ENCODE peak calls at places on chromosomes 1 and 21, in eight cellular contexts. One of them, this sample, is unnamed.

GRCh38 chr1:72282271-72282656 is at the start of gene NEGR1:
- DNase-seq in thoracic aorta: peak
- DNase-seq in uterus: peak
- DNase-seq in activated CD4-positive, alpha-beta T cell treated with anti-CD3 and anti-CD28 coated beads, Interleukin-2, amount 50 U/mL, for 4 hours: no peak
- DNase-seq in COR-L47: peak
- DNase-seq in GM04504: no peak
- DNase-seq in cardiac muscle cell: peak
- DNase-seq in GM04503: peak
- DNase-seq in this sample: peak

GRCh38 chr1:208069908-208070307 is 159.0 kb upstream of the CD34 start:
- DNase-seq in thoracic aorta: no peak
- DNase-seq in uterus: no peak
- DNase-seq in activated CD4-positive, alpha-beta T cell treated with anti-CD3 and anti-CD28 coated beads, Interleukin-2, amount 50 U/mL, for 4 hours: no peak
- DNase-seq in COR-L47: no peak
- DNase-seq in GM04504: no peak
- DNase-seq in cardiac muscle cell: no peak
- DNase-seq in GM04503: no peak
- DNase-seq in this sample: no peak

GRCh38 chr1:56444960-56445646 is 134.3 kb downstream of the PLPP3 start:
- DNase-seq in thoracic aorta: no peak
- DNase-seq in uterus: no peak
- DNase-seq in activated CD4-positive, alpha-beta T cell treated with anti-CD3 and anti-CD28 coated beads, Interleukin-2, amount 50 U/mL, for 4 hours: no peak
- DNase-seq in COR-L47: no peak
- DNase-seq in GM04504: no peak
- DNase-seq in cardiac muscle cell: no peak
- DNase-seq in GM04503: no peak
- DNase-seq in this sample: no peak

GRCh38 chr1:42418516-42418915 is 37.3 kb downstream of the ZMYND12 start:
- DNase-seq in thoracic aorta: no peak
- DNase-seq in uterus: no peak
- DNase-seq in activated CD4-positive, alpha-beta T cell treated with anti-CD3 and anti-CD28 coated beads, Interleukin-2, amount 50 U/mL, for 4 hours: no peak
- DNase-seq in COR-L47: no peak
- DNase-seq in GM04504: no peak
- DNase-seq in cardiac muscle cell: no peak
- DNase-seq in GM04503: no peak
- DNase-seq in this sample: no peak

GRCh38 chr1:181969902-181970301 is 91.6 kb downstream of the ZNF648 start:
- DNase-seq in thoracic aorta: no peak
- DNase-seq in uterus: no peak
- DNase-seq in activated CD4-positive, alpha-beta T cell treated with anti-CD3 and anti-CD28 coated beads, Interleukin-2, amount 50 U/mL, for 4 hours: no peak
- DNase-seq in COR-L47: peak
- DNase-seq in GM04504: no peak
- DNase-seq in cardiac muscle cell: no peak
- DNase-seq in GM04503: no peak
- DNase-seq in this sample: no peak

GRCh38 chr1:18948048-18948912 is 8.2 kb downstream of the IFFO2 start:
- DNase-seq in thoracic aorta: no peak
- DNase-seq in uterus: no peak
- DNase-seq in activated CD4-positive, alpha-beta T cell treated with anti-CD3 and anti-CD28 coated beads, Interleukin-2, amount 50 U/mL, for 4 hours: peak
- DNase-seq in COR-L47: no peak
- DNase-seq in GM04504: no peak
- DNase-seq in cardiac muscle cell: peak
- DNase-seq in GM04503: no peak
- DNase-seq in this sample: no peak

GRCh38 chr1:198105185-198105584 is 51.6 kb upstream of the NEK7 start:
- DNase-seq in thoracic aorta: no peak
- DNase-seq in uterus: no peak
- DNase-seq in activated CD4-positive, alpha-beta T cell treated with anti-CD3 and anti-CD28 coated beads, Interleukin-2, amount 50 U/mL, for 4 hours: no peak
- DNase-seq in COR-L47: no peak
- DNase-seq in GM04504: no peak
- DNase-seq in cardiac muscle cell: no peak
- DNase-seq in GM04503: no peak
- DNase-seq in this sample: no peak

GRCh38 chr1:57404914-57405313 is 18.9 kb downstream of the DAB1 start:
- DNase-seq in thoracic aorta: no peak
- DNase-seq in uterus: no peak
- DNase-seq in activated CD4-positive, alpha-beta T cell treated with anti-CD3 and anti-CD28 coated beads, Interleukin-2, amount 50 U/mL, for 4 hours: no peak
- DNase-seq in COR-L47: no peak
- DNase-seq in GM04504: no peak
- DNase-seq in cardiac muscle cell: no peak
- DNase-seq in GM04503: no peak
- DNase-seq in this sample: no peak

GRCh38 chr1:52472384-52472783 is 68.0 kb downstream of the PRPF38A start:
- DNase-seq in thoracic aorta: no peak
- DNase-seq in uterus: no peak
- DNase-seq in activated CD4-positive, alpha-beta T cell treated with anti-CD3 and anti-CD28 coated beads, Interleukin-2, amount 50 U/mL, for 4 hours: no peak
- DNase-seq in COR-L47: no peak
- DNase-seq in GM04504: no peak
- DNase-seq in cardiac muscle cell: no peak
- DNase-seq in GM04503: no peak
- DNase-seq in this sample: no peak

GRCh38 chr1:168696125-168696524 is 32.9 kb downstream of the DPT start:
- DNase-seq in thoracic aorta: no peak
- DNase-seq in uterus: no peak
- DNase-seq in activated CD4-positive, alpha-beta T cell treated with anti-CD3 and anti-CD28 coated beads, Interleukin-2, amount 50 U/mL, for 4 hours: no peak
- DNase-seq in COR-L47: no peak
- DNase-seq in GM04504: no peak
- DNase-seq in cardiac muscle cell: no peak
- DNase-seq in GM04503: no peak
- DNase-seq in this sample: no peak

GRCh38 chr1:235817101-235817725 is 49.5 kb downstream of the LYST start:
- DNase-seq in thoracic aorta: no peak
- DNase-seq in uterus: no peak
- DNase-seq in activated CD4-positive, alpha-beta T cell treated with anti-CD3 and anti-CD28 coated beads, Interleukin-2, amount 50 U/mL, for 4 hours: no peak
- DNase-seq in COR-L47: no peak
- DNase-seq in GM04504: no peak
- DNase-seq in cardiac muscle cell: no peak
- DNase-seq in GM04503: no peak
- DNase-seq in this sample: no peak

GRCh38 chr1:64864018-64864945 is 102.1 kb downstream of the JAK1 start:
- DNase-seq in thoracic aorta: no peak
- DNase-seq in uterus: no peak
- DNase-seq in activated CD4-positive, alpha-beta T cell treated with anti-CD3 and anti-CD28 coated beads, Interleukin-2, amount 50 U/mL, for 4 hours: no peak
- DNase-seq in COR-L47: peak
- DNase-seq in GM04504: no peak
- DNase-seq in cardiac muscle cell: peak
- DNase-seq in GM04503: no peak
- DNase-seq in this sample: peak

GRCh38 chr1:15004396-15004795 is 149.2 kb upstream of the TMEM51 start:
- DNase-seq in thoracic aorta: no peak
- DNase-seq in uterus: no peak
- DNase-seq in activated CD4-positive, alpha-beta T cell treated with anti-CD3 and anti-CD28 coated beads, Interleukin-2, amount 50 U/mL, for 4 hours: no peak
- DNase-seq in COR-L47: no peak
- DNase-seq in GM04504: no peak
- DNase-seq in cardiac muscle cell: no peak
- DNase-seq in GM04503: no peak
- DNase-seq in this sample: no peak

GRCh38 chr1:209383907-209384709 is 199.4 kb upstream of the CAMK1G start:
- DNase-seq in thoracic aorta: no peak
- DNase-seq in uterus: no peak
- DNase-seq in activated CD4-positive, alpha-beta T cell treated with anti-CD3 and anti-CD28 coated beads, Interleukin-2, amount 50 U/mL, for 4 hours: no peak
- DNase-seq in COR-L47: no peak
- DNase-seq in GM04504: no peak
- DNase-seq in cardiac muscle cell: no peak
- DNase-seq in GM04503: no peak
- DNase-seq in this sample: no peak

GRCh38 chr21:39313457-39314154 is at the start of gene BRWD1:
- DNase-seq in thoracic aorta: no peak
- DNase-seq in uterus: peak
- DNase-seq in activated CD4-positive, alpha-beta T cell treated with anti-CD3 and anti-CD28 coated beads, Interleukin-2, amount 50 U/mL, for 4 hours: peak
- DNase-seq in COR-L47: peak
- DNase-seq in GM04504: peak
- DNase-seq in cardiac muscle cell: peak
- DNase-seq in GM04503: peak
- DNase-seq in this sample: peak

GRCh38 chr1:33650708-33651107 is 178.3 kb downstream of the ZSCAN20 start:
- DNase-seq in thoracic aorta: no peak
- DNase-seq in uterus: no peak
- DNase-seq in activated CD4-positive, alpha-beta T cell treated with anti-CD3 and anti-CD28 coated beads, Interleukin-2, amount 50 U/mL, for 4 hours: no peak
- DNase-seq in COR-L47: no peak
- DNase-seq in GM04504: no peak
- DNase-seq in cardiac muscle cell: no peak
- DNase-seq in GM04503: no peak
- DNase-seq in this sample: no peak

GRCh38 chr1:172638885-172639831 is 19.7 kb upstream of the FASLG start:
- DNase-seq in thoracic aorta: no peak
- DNase-seq in uterus: no peak
- DNase-seq in activated CD4-positive, alpha-beta T cell treated with anti-CD3 and anti-CD28 coated beads, Interleukin-2, amount 50 U/mL, for 4 hours: peak
- DNase-seq in COR-L47: no peak
- DNase-seq in GM04504: no peak
- DNase-seq in cardiac muscle cell: peak
- DNase-seq in GM04503: peak
- DNase-seq in this sample: no peak

GRCh38 chr1:41918450-41919043 is at the start of gene HIVEP3:
- DNase-seq in thoracic aorta: no peak
- DNase-seq in uterus: no peak
- DNase-seq in activated CD4-positive, alpha-beta T cell treated with anti-CD3 and anti-CD28 coated beads, Interleukin-2, amount 50 U/mL, for 4 hours: no peak
- DNase-seq in COR-L47: peak
- DNase-seq in GM04504: no peak
- DNase-seq in cardiac muscle cell: peak
- DNase-seq in GM04503: no peak
- DNase-seq in this sample: no peak

GRCh38 chr1:12188115-12188514 is 21.3 kb downstream of the TNFRSF1B start:
- DNase-seq in thoracic aorta: no peak
- DNase-seq in uterus: no peak
- DNase-seq in activated CD4-positive, alpha-beta T cell treated with anti-CD3 and anti-CD28 coated beads, Interleukin-2, amount 50 U/mL, for 4 hours: no peak
- DNase-seq in COR-L47: no peak
- DNase-seq in GM04504: no peak
- DNase-seq in cardiac muscle cell: no peak
- DNase-seq in GM04503: no peak
- DNase-seq in this sample: no peak

GRCh38 chr1:164380893-164381292 is 178.1 kb upstream of the PBX1 start:
- DNase-seq in thoracic aorta: peak
- DNase-seq in uterus: no peak
- DNase-seq in activated CD4-positive, alpha-beta T cell treated with anti-CD3 and anti-CD28 coated beads, Interleukin-2, amount 50 U/mL, for 4 hours: no peak
- DNase-seq in COR-L47: peak
- DNase-seq in GM04504: peak
- DNase-seq in cardiac muscle cell: peak
- DNase-seq in GM04503: peak
- DNase-seq in this sample: peak

GRCh38 chr1:243621973-243622372 is 228.1 kb downstream of the AKT3 start:
- DNase-seq in thoracic aorta: no peak
- DNase-seq in uterus: no peak
- DNase-seq in activated CD4-positive, alpha-beta T cell treated with anti-CD3 and anti-CD28 coated beads, Interleukin-2, amount 50 U/mL, for 4 hours: no peak
- DNase-seq in COR-L47: no peak
- DNase-seq in GM04504: no peak
- DNase-seq in cardiac muscle cell: no peak
- DNase-seq in GM04503: no peak
- DNase-seq in this sample: no peak

GRCh38 chr21:44329971-44330681 is 9.1 kb downstream of the CFAP410 start:
- DNase-seq in thoracic aorta: no peak
- DNase-seq in uterus: no peak
- DNase-seq in activated CD4-positive, alpha-beta T cell treated with anti-CD3 and anti-CD28 coated beads, Interleukin-2, amount 50 U/mL, for 4 hours: no peak
- DNase-seq in COR-L47: no peak
- DNase-seq in GM04504: no peak
- DNase-seq in cardiac muscle cell: no peak
- DNase-seq in GM04503: no peak
- DNase-seq in this sample: no peak

GRCh38 chr1:35345439-35345981 is 77.0 kb downstream of the ZMYM4 start:
- DNase-seq in thoracic aorta: no peak
- DNase-seq in uterus: no peak
- DNase-seq in activated CD4-positive, alpha-beta T cell treated with anti-CD3 and anti-CD28 coated beads, Interleukin-2, amount 50 U/mL, for 4 hours: no peak
- DNase-seq in COR-L47: no peak
- DNase-seq in GM04504: no peak
- DNase-seq in cardiac muscle cell: peak
- DNase-seq in GM04503: no peak
- DNase-seq in this sample: no peak

GRCh38 chr1:193249187-193249586 is 62.8 kb upstream of the B3GALT2 start:
- DNase-seq in thoracic aorta: no peak
- DNase-seq in uterus: no peak
- DNase-seq in activated CD4-positive, alpha-beta T cell treated with anti-CD3 and anti-CD28 coated beads, Interleukin-2, amount 50 U/mL, for 4 hours: no peak
- DNase-seq in COR-L47: no peak
- DNase-seq in GM04504: no peak
- DNase-seq in cardiac muscle cell: no peak
- DNase-seq in GM04503: no peak
- DNase-seq in this sample: no peak

GRCh38 chr1:66243548-66244130 is 290.3 kb upstream of the SGIP1 start:
- DNase-seq in thoracic aorta: no peak
- DNase-seq in uterus: no peak
- DNase-seq in activated CD4-positive, alpha-beta T cell treated with anti-CD3 and anti-CD28 coated beads, Interleukin-2, amount 50 U/mL, for 4 hours: no peak
- DNase-seq in COR-L47: no peak
- DNase-seq in GM04504: no peak
- DNase-seq in cardiac muscle cell: no peak
- DNase-seq in GM04503: no peak
- DNase-seq in this sample: no peak

GRCh38 chr1:180482425-180483275 is 19.7 kb downstream of the ACBD6 start:
- DNase-seq in thoracic aorta: no peak
- DNase-seq in uterus: no peak
- DNase-seq in activated CD4-positive, alpha-beta T cell treated with anti-CD3 and anti-CD28 coated beads, Interleukin-2, amount 50 U/mL, for 4 hours: no peak
- DNase-seq in COR-L47: peak
- DNase-seq in GM04504: no peak
- DNase-seq in cardiac muscle cell: peak
- DNase-seq in GM04503: no peak
- DNase-seq in this sample: no peak

GRCh38 chr1:18879791-18880309 is 20.4 kb upstream of the TAS1R2 start:
- DNase-seq in thoracic aorta: no peak
- DNase-seq in uterus: no peak
- DNase-seq in activated CD4-positive, alpha-beta T cell treated with anti-CD3 and anti-CD28 coated beads, Interleukin-2, amount 50 U/mL, for 4 hours: no peak
- DNase-seq in COR-L47: no peak
- DNase-seq in GM04504: no peak
- DNase-seq in cardiac muscle cell: no peak
- DNase-seq in GM04503: no peak
- DNase-seq in this sample: no peak

GRCh38 chr1:226349801-226350503 is 41.0 kb upstream of the LIN9 start:
- DNase-seq in thoracic aorta: no peak
- DNase-seq in uterus: no peak
- DNase-seq in activated CD4-positive, alpha-beta T cell treated with anti-CD3 and anti-CD28 coated beads, Interleukin-2, amount 50 U/mL, for 4 hours: no peak
- DNase-seq in COR-L47: no peak
- DNase-seq in GM04504: no peak
- DNase-seq in cardiac muscle cell: peak
- DNase-seq in GM04503: no peak
- DNase-seq in this sample: no peak

GRCh38 chr1:45490121-45490622 is 791 bp downstream of the TESK2 start:
- DNase-seq in thoracic aorta: no peak
- DNase-seq in uterus: no peak
- DNase-seq in activated CD4-positive, alpha-beta T cell treated with anti-CD3 and anti-CD28 coated beads, Interleukin-2, amount 50 U/mL, for 4 hours: no peak
- DNase-seq in COR-L47: no peak
- DNase-seq in GM04504: no peak
- DNase-seq in cardiac muscle cell: peak
- DNase-seq in GM04503: no peak
- DNase-seq in this sample: no peak

GRCh38 chr1:226100436-226101347 is 38.2 kb downstream of the H3-3A start:
- DNase-seq in thoracic aorta: no peak
- DNase-seq in uterus: no peak
- DNase-seq in activated CD4-positive, alpha-beta T cell treated with anti-CD3 and anti-CD28 coated beads, Interleukin-2, amount 50 U/mL, for 4 hours: peak
- DNase-seq in COR-L47: no peak
- DNase-seq in GM04504: no peak
- DNase-seq in cardiac muscle cell: peak
- DNase-seq in GM04503: no peak
- DNase-seq in this sample: peak

GRCh38 chr1:55893155-55893554 is 678.0 kb upstream of the USP24 start:
- DNase-seq in thoracic aorta: no peak
- DNase-seq in uterus: no peak
- DNase-seq in activated CD4-positive, alpha-beta T cell treated with anti-CD3 and anti-CD28 coated beads, Interleukin-2, amount 50 U/mL, for 4 hours: no peak
- DNase-seq in COR-L47: no peak
- DNase-seq in GM04504: no peak
- DNase-seq in cardiac muscle cell: peak
- DNase-seq in GM04503: no peak
- DNase-seq in this sample: no peak

GRCh38 chr1:156752843-156753486 is 1.5 kb upstream of the HDGF start:
- DNase-seq in thoracic aorta: no peak
- DNase-seq in uterus: no peak
- DNase-seq in activated CD4-positive, alpha-beta T cell treated with anti-CD3 and anti-CD28 coated beads, Interleukin-2, amount 50 U/mL, for 4 hours: no peak
- DNase-seq in COR-L47: no peak
- DNase-seq in GM04504: no peak
- DNase-seq in cardiac muscle cell: no peak
- DNase-seq in GM04503: no peak
- DNase-seq in this sample: no peak

GRCh38 chr1:205588691-205589445 is 42.9 kb downstream of the ELK4 start:
- DNase-seq in thoracic aorta: no peak
- DNase-seq in uterus: peak
- DNase-seq in activated CD4-positive, alpha-beta T cell treated with anti-CD3 and anti-CD28 coated beads, Interleukin-2, amount 50 U/mL, for 4 hours: no peak
- DNase-seq in COR-L47: no peak
- DNase-seq in GM04504: peak
- DNase-seq in cardiac muscle cell: peak
- DNase-seq in GM04503: peak
- DNase-seq in this sample: no peak

GRCh38 chr21:35120631-35121180 is 71.6 kb upstream of the RUNX1 start:
- DNase-seq in thoracic aorta: no peak
- DNase-seq in uterus: no peak
- DNase-seq in activated CD4-positive, alpha-beta T cell treated with anti-CD3 and anti-CD28 coated beads, Interleukin-2, amount 50 U/mL, for 4 hours: no peak
- DNase-seq in COR-L47: peak
- DNase-seq in GM04504: no peak
- DNase-seq in cardiac muscle cell: no peak
- DNase-seq in GM04503: no peak
- DNase-seq in this sample: no peak

This sample was measured in heart left ventricle.